ENCODE peak calls at places on chromosomes 12 and 14, in five cellular contexts. J, L, C, U and A are unnamed samples.

GRCh38 chr14:101226265-101226602 is 322.7 kb upstream of the RTL1 start:
- DNase-seq in U (no peak), L (no peak), C (no peak), J (no peak), A (no peak)

GRCh38 chr14:31162910-31163649 is 44.5 kb downstream of the HECTD1 start:
- DNase-seq in L (no peak), J (no peak), C (no peak), U (no peak), A (no peak)

GRCh38 chr14:85214471-85214870 is 315.5 kb upstream of the FLRT2 start:
- DNase-seq in J (peak; percentile 87), U (no peak), C (no peak), L (no peak), A (no peak)

GRCh38 chr14:32230181-32230580 is 27.1 kb upstream of the RNU6-8 start:
- DNase-seq in U (no peak), L (no peak), C (no peak), J (peak; percentile 79), A (no peak)

GRCh38 chr14:51401756-51402155 is 161.7 kb downstream of the TMX1 start:
- DNase-seq in J (no peak), U (no peak), C (no peak), L (no peak), A (no peak)

GRCh38 chr14:91889477-91890211 is 22.3 kb upstream of the TC2N start:
- DNase-seq in C (no peak), U (no peak), J (no peak), L (no peak), A (peak; percentile 81)

GRCh38 chr12:5076761-5077160 is 33.1 kb downstream of the KCNA5 start:
- DNase-seq in L (no peak), C (no peak), U (no peak), J (no peak), A (no peak)

GRCh38 chr12:102484017-102484731 is 3.8 kb upstream of the IGF1 start:
- DNase-seq in L (peak; percentile 14), U (peak; percentile 47), J (peak; percentile 16), C (peak; percentile 56), A (no peak)

GRCh38 chr12:78441737-78442453 is 422.7 kb upstream of the SYT1 start:
- DNase-seq in C (no peak), U (no peak), J (no peak), L (no peak), A (no peak)

GRCh38 chr14:31806249-31806648 is 245.0 kb downstream of the NUBPL start:
- DNase-seq in U (no peak), J (no peak), L (no peak), C (no peak), A (no peak)

GRCh38 chr12:89732511-89732910 is 23.9 kb upstream of the ATP2B1 start:
- DNase-seq in C (no peak), J (no peak), L (no peak), U (no peak), A (no peak)

GRCh38 chr14:44803239-44803905 is 158.4 kb downstream of the KLHL28 start:
- DNase-seq in U (peak; percentile 17), L (peak; percentile 29), C (no peak), J (peak; percentile 46), A (peak; percentile 52)

GRCh38 chr14:69579476-69579875 is 4.8 kb upstream of the CCDC177 start:
- DNase-seq in J (no peak), C (no peak), L (no peak), U (no peak), A (no peak)

GRCh38 chr14:24434676-24435075 is 4.9 kb downstream of the KHNYN start:
- DNase-seq in J (no peak), C (no peak), U (no peak), L (no peak), A (no peak)

GRCh38 chr14:24285351-24285750 is 14.0 kb upstream of the RABGGTA start:
- DNase-seq in U (no peak), L (no peak), C (no peak), J (peak; percentile 28), A (no peak)

GRCh38 chr12:44668443-44668842 is 207.7 kb downstream of the NELL2 start:
- DNase-seq in U (no peak), C (no peak), J (no peak), L (no peak), A (no peak)

GRCh38 chr14:94561656-94562010 is 391 bp downstream of the SERPINA4 start:
- DNase-seq in L (no peak), J (no peak), U (no peak), C (no peak), A (no peak)

GRCh38 chr12:119061208-119061796 is 80.0 kb downstream of the SRRM4 start:
- DNase-seq in J (peak; percentile 12), L (no peak), C (peak; percentile 73), U (peak; percentile 5), A (no peak)

GRCh38 chr12:48105321-48105866 is 485 bp downstream of the SENP1 start:
- DNase-seq in L (no peak), U (peak; percentile 56), J (peak; percentile 53), C (no peak), A (no peak)

GRCh38 chr12:87924149-87924548 is 105.1 kb downstream of the C12orf50 start:
- DNase-seq in L (no peak), J (no peak), C (no peak), U (no peak), A (no peak)

GRCh38 chr12:132503611-132504204 is 13.8 kb downstream of the FBRSL1 start:
- DNase-seq in J (no peak), U (no peak), C (no peak), L (no peak), A (no peak)

GRCh38 chr12:84198294-84198946 is 714.2 kb downstream of the SLC6A15 start:
- DNase-seq in C (no peak), L (no peak), U (no peak), J (no peak), A (no peak)

GRCh38 chr12:75390899-75391538 is at the start of gene GLIPR1L2:
- DNase-seq in L (peak; percentile 74), J (peak; percentile 98), U (peak; percentile 91), C (peak; percentile 96), A (peak; percentile 91)

GRCh38 chr12:8554451-8555195 is 13.9 kb upstream of the CLEC4E start:
- DNase-seq in J (peak; percentile 39), U (no peak), L (no peak), C (peak; percentile 10), A (peak; percentile 10)

GRCh38 chr12:57868870-57869609 is 22.5 kb upstream of the CTDSP2 start:
- DNase-seq in U (no peak), C (peak; percentile 74), L (peak; percentile 64), J (no peak), A (no peak)

GRCh38 chr14:95162641-95163040 is 5.3 kb upstream of the DICER1 start:
- DNase-seq in J (no peak), U (no peak), C (no peak), L (no peak), A (no peak)

GRCh38 chr12:98743362-98743953 is 98.4 kb downstream of the APAF1 start:
- DNase-seq in U (peak; percentile 24), C (peak; percentile 53), J (no peak), L (no peak), A (no peak)

GRCh38 chr12:7642876-7643309 is 22.8 kb downstream of the APOBEC1 start:
- DNase-seq in J (no peak), C (peak; percentile 61), U (no peak), L (no peak), A (no peak)

GRCh38 chr14:68548194-68549056 is 244.4 kb downstream of the ZFP36L1 start:
- DNase-seq in C (peak; percentile 94), U (no peak), L (peak; percentile 69), J (peak; percentile 98), A (no peak)

GRCh38 chr12:107634530-107634929 is 51.1 kb upstream of the PWP1 start:
- DNase-seq in U (no peak), J (no peak), C (peak; percentile 11), L (no peak), A (no peak)

GRCh38 chr12:92656911-92657310 is 45.9 kb upstream of the PLEKHG7 start:
- DNase-seq in L (no peak), U (no peak), J (no peak), C (no peak), A (no peak)